ENCODE peak calls at places on chromosomes 6 and 20, in ten cellular contexts. J, N, W, A, I, C, H, M, Q and Y are unnamed samples.

GRCh38 chr6:32906539-32906938 is 34.3 kb downstream of the HLA-DMB start:
- DNase-seq in H (no peak), J (peak; percentile 55), N (no peak), M (no peak), A (no peak), C (no peak), I (peak; percentile 38), Q (no peak), W (no peak), Y (no peak)

GRCh38 chr20:37071481-37071911 is 24.3 kb downstream of the RBL1 start:
- DNase-seq in A (no peak), W (no peak), C (no peak), J (no peak), M (peak; percentile 81), H (no peak), Q (peak; percentile 10), I (peak; percentile 45), N (no peak), Y (no peak)

GRCh38 chr6:154893927-154894326 is 101.2 kb upstream of the TIAM2 start:
- DNase-seq in I (no peak), J (no peak), N (no peak), M (no peak), Q (no peak), W (no peak), C (no peak), H (no peak), A (no peak), Y (no peak)

GRCh38 chr20:50121858-50122271 is 8.9 kb upstream of the UBE2V1 start:
- DNase-seq in Q (no peak), H (no peak), C (no peak), M (no peak), W (no peak), A (no peak), I (no peak), J (no peak), N (no peak), Y (peak; percentile 12)

GRCh38 chr20:32037929-32038328 is 14.1 kb upstream of the HCK start:
- DNase-seq in Q (no peak), M (no peak), J (peak; percentile 70), I (peak; percentile 48), W (no peak), H (no peak), C (no peak), A (no peak), N (no peak), Y (no peak)

GRCh38 chr6:144478487-144478886 is 193.4 kb downstream of the UTRN start:
- DNase-seq in N (peak; percentile 51), J (no peak), M (no peak), A (no peak), H (no peak), W (no peak), Q (no peak), I (no peak), C (no peak), Y (no peak)

GRCh38 chr6:107806675-107807074 is 17.4 kb downstream of the SCML4 start:
- DNase-seq in W (no peak), I (no peak), A (no peak), C (no peak), Q (no peak), H (no peak), M (peak; percentile 67), N (no peak), J (no peak), Y (peak; percentile 15)

GRCh38 chr20:22586645-22587310 is 2.4 kb upstream of the FOXA2 start:
- DNase-seq in N (no peak), J (peak; percentile 52), I (no peak), H (no peak), W (no peak), Q (peak; percentile 42), C (no peak), M (no peak), A (no peak), Y (peak; percentile 16)

GRCh38 chr6:43451348-43451747 is 4.0 kb downstream of the DLK2 start:
- DNase-seq in Q (no peak), H (no peak), A (no peak), W (no peak), C (no peak), N (no peak), J (no peak), I (no peak), M (no peak), Y (no peak)

GRCh38 chr6:40910260-40910893 is 128.6 kb downstream of the UNC5CL start:
- DNase-seq in A (no peak), H (no peak), M (no peak), W (no peak), I (no peak), C (no peak), Q (no peak), N (no peak), J (no peak), Y (no peak)

GRCh38 chr20:50247196-50248094 is 56.8 kb downstream of the CEBPB start:
- DNase-seq in M (no peak), Q (no peak), A (no peak), I (no peak), C (no peak), N (no peak), W (no peak), H (no peak), J (no peak), Y (no peak)

GRCh38 chr6:168280020-168280898 is 39.3 kb downstream of the DACT2 start:
- DNase-seq in Q (no peak), J (no peak), N (no peak), W (no peak), A (no peak), M (no peak), H (no peak), C (no peak), I (no peak), Y (no peak)

GRCh38 chr6:46042355-46042999 is 26.8 kb upstream of the CLIC5 start:
- DNase-seq in C (peak; percentile 9), Q (no peak), J (peak; percentile 50), I (peak; percentile 50), N (no peak), W (no peak), H (no peak), A (peak; percentile 58), M (no peak), Y (peak; percentile 56)

GRCh38 chr6:70552974-70553373 is 13.8 kb upstream of the SDHAF4 start:
- DNase-seq in Q (no peak), M (no peak), J (no peak), C (no peak), I (no peak), W (no peak), A (no peak), H (no peak), N (no peak), Y (no peak)

GRCh38 chr20:3595541-3595940 is 67.7 kb downstream of the GFRA4 start:
- DNase-seq in N (no peak), I (no peak), Q (no peak), A (no peak), J (no peak), M (no peak), H (no peak), W (no peak), C (no peak), Y (peak; percentile 90)

GRCh38 chr20:31760457-31761240 is 21.6 kb downstream of the TPX2 start:
- DNase-seq in M (no peak), N (no peak), H (no peak), C (no peak), I (no peak), J (no peak), W (no peak), A (no peak), Q (no peak), Y (no peak)

GRCh38 chr6:37272834-37273566 is 15.1 kb upstream of the TMEM217 start:
- DNase-seq in Q (no peak), C (no peak), N (no peak), I (no peak), H (no peak), M (no peak), A (no peak), W (no peak), J (no peak), Y (no peak)

GRCh38 chr20:24972341-24972740 is 20.2 kb downstream of the APMAP start:
- DNase-seq in J (no peak), A (no peak), W (no peak), H (no peak), C (no peak), N (no peak), I (no peak), Q (no peak), M (no peak), Y (no peak)

GRCh38 chr20:36543187-36544133 is 2.1 kb downstream of the MYL9 start:
- DNase-seq in Q (no peak), I (peak; percentile 77), H (no peak), W (no peak), M (no peak), A (no peak), N (peak; percentile 88), J (no peak), C (no peak), Y (no peak)

GRCh38 chr6:31581511-31582229 is 554 bp downstream of the LTB start:
- DNase-seq in W (no peak), C (no peak), A (no peak), N (no peak), I (peak; percentile 2), Q (peak; percentile 36), J (no peak), H (no peak), M (no peak), Y (no peak)

GRCh38 chr6:88165877-88166492 is at the start of gene CNR1:
- DNase-seq in N (peak; percentile 53), W (no peak), C (no peak), H (no peak), Q (peak; percentile 24), A (no peak), I (peak; percentile 15), M (no peak), J (peak; percentile 62), Y (peak; percentile 77)

GRCh38 chr20:10729785-10730184 is 56.0 kb upstream of the JAG1 start:
- DNase-seq in M (no peak), C (no peak), I (no peak), H (no peak), Q (no peak), A (no peak), J (no peak), W (no peak), N (no peak), Y (no peak)

GRCh38 chr20:16111132-16111852 is 462.0 kb downstream of the KIF16B start:
- DNase-seq in N (no peak), C (no peak), M (no peak), H (no peak), W (no peak), I (no peak), Q (no peak), A (no peak), J (no peak), Y (no peak)

GRCh38 chr6:35675871-35676459 is 12.8 kb downstream of the FKBP5 start:
- DNase-seq in C (no peak), N (no peak), A (no peak), I (no peak), M (no peak), H (no peak), J (no peak), W (no peak), Q (no peak), Y (no peak)

GRCh38 chr6:152240983-152241766 is 396.0 kb downstream of the SYNE1 start:
- DNase-seq in I (no peak), M (no peak), W (no peak), J (no peak), A (no peak), H (no peak), Q (no peak), C (no peak), N (no peak), Y (no peak)

GRCh38 chr6:24324617-24325016 is 33.2 kb downstream of the DCDC2 start:
- DNase-seq in C (no peak), J (no peak), A (no peak), I (no peak), Q (no peak), H (no peak), M (no peak), W (no peak), N (no peak), Y (no peak)

GRCh38 chr6:87274660-87275273 is 47.6 kb upstream of the SMIM8 start:
- DNase-seq in A (no peak), W (no peak), M (no peak), J (no peak), C (no peak), N (no peak), H (no peak), I (peak; percentile 75), Q (no peak), Y (no peak)

GRCh38 chr6:120759570-120759969 is 574.7 kb downstream of the TBC1D32 start:
- DNase-seq in M (no peak), C (no peak), I (no peak), J (no peak), A (no peak), H (no peak), Q (no peak), W (no peak), N (no peak), Y (no peak)